ENCODE peak calls at places on chromosomes 13 and 19, in nine cellular contexts. One of them, this sample, is unnamed.

GRCh38 chr19:5676105-5676671 is 4.1 kb downstream of the MICOS13 start:
- DNase-seq in transverse colon: no peak
- DNase-seq in CD4-positive, alpha-beta T cell: no peak
- DNase-seq in foreskin keratinocyte: no peak
- DNase-seq in endodermal cell: no peak
- DNase-seq in aorta: no peak
- DNase-seq in PC-9: no peak
- DNase-seq in A549: no peak
- DNase-seq in CD8-positive, alpha-beta T cell: no peak
- DNase-seq in this sample: no peak

GRCh38 chr13:110322126-110322827 is 15.2 kb downstream of the COL4A2 start:
- DNase-seq in foreskin keratinocyte: no peak
- DNase-seq in PC-9: no peak
- DNase-seq in A549: no peak
- DNase-seq in aorta: peak; percentile 81
- DNase-seq in transverse colon: no peak
- DNase-seq in endodermal cell: no peak
- DNase-seq in CD8-positive, alpha-beta T cell: no peak
- DNase-seq in CD4-positive, alpha-beta T cell: no peak
- DNase-seq in this sample: no peak

GRCh38 chr13:53010374-53011105 is 18.1 kb upstream of the OLFM4 start:
- DNase-seq in PC-9: no peak
- DNase-seq in CD4-positive, alpha-beta T cell: no peak
- DNase-seq in CD8-positive, alpha-beta T cell: no peak
- DNase-seq in foreskin keratinocyte: peak; percentile 67
- DNase-seq in endodermal cell: no peak
- DNase-seq in transverse colon: peak; percentile 43
- DNase-seq in aorta: no peak
- DNase-seq in A549: no peak
- DNase-seq in this sample: peak; percentile 90

GRCh38 chr19:9538183-9539058 is at the start of gene ZNF426:
- DNase-seq in A549: peak; percentile 20
- DNase-seq in PC-9: peak; percentile 81
- DNase-seq in foreskin keratinocyte: peak; percentile 68
- DNase-seq in CD4-positive, alpha-beta T cell: peak; percentile 71
- DNase-seq in aorta: peak; percentile 96
- DNase-seq in endodermal cell: peak; percentile 95
- DNase-seq in transverse colon: peak; percentile 88
- DNase-seq in CD8-positive, alpha-beta T cell: peak; percentile 77
- DNase-seq in this sample: peak; percentile 86

GRCh38 chr19:33797821-33798633 is 1.4 kb downstream of the KCTD15 start:
- DNase-seq in PC-9: no peak
- DNase-seq in transverse colon: peak; percentile 73
- DNase-seq in A549: peak; percentile 67
- DNase-seq in CD8-positive, alpha-beta T cell: no peak
- DNase-seq in aorta: peak; percentile 89
- DNase-seq in endodermal cell: peak; percentile 89
- DNase-seq in CD4-positive, alpha-beta T cell: no peak
- DNase-seq in foreskin keratinocyte: no peak
- DNase-seq in this sample: peak; percentile 73

GRCh38 chr19:13588953-13589833 is 82.9 kb upstream of the CACNA1A start:
- DNase-seq in aorta: peak; percentile 92
- DNase-seq in CD4-positive, alpha-beta T cell: peak; percentile 80
- DNase-seq in PC-9: peak; percentile 69
- DNase-seq in CD8-positive, alpha-beta T cell: peak; percentile 74
- DNase-seq in transverse colon: peak; percentile 72
- DNase-seq in endodermal cell: peak; percentile 95
- DNase-seq in foreskin keratinocyte: no peak
- DNase-seq in A549: peak; percentile 40
- DNase-seq in this sample: peak; percentile 58

GRCh38 chr13:32222046-32222676 is 93.0 kb downstream of the ZAR1L start:
- DNase-seq in PC-9: no peak
- DNase-seq in endodermal cell: no peak
- DNase-seq in CD4-positive, alpha-beta T cell: no peak
- DNase-seq in foreskin keratinocyte: no peak
- DNase-seq in transverse colon: no peak
- DNase-seq in aorta: no peak
- DNase-seq in A549: no peak
- DNase-seq in CD8-positive, alpha-beta T cell: no peak
- DNase-seq in this sample: no peak

GRCh38 chr13:112174476-112175110 is 107.6 kb downstream of the SOX1 start:
- DNase-seq in PC-9: no peak
- DNase-seq in A549: no peak
- DNase-seq in transverse colon: no peak
- DNase-seq in aorta: peak; percentile 19
- DNase-seq in foreskin keratinocyte: no peak
- DNase-seq in CD8-positive, alpha-beta T cell: no peak
- DNase-seq in endodermal cell: peak; percentile 11
- DNase-seq in CD4-positive, alpha-beta T cell: no peak
- DNase-seq in this sample: no peak

GRCh38 chr13:23570931-23571330 is 719 bp downstream of the TNFRSF19 start:
- DNase-seq in aorta: no peak
- DNase-seq in foreskin keratinocyte: no peak
- DNase-seq in CD4-positive, alpha-beta T cell: no peak
- DNase-seq in A549: no peak
- DNase-seq in PC-9: no peak
- DNase-seq in transverse colon: no peak
- DNase-seq in CD8-positive, alpha-beta T cell: no peak
- DNase-seq in endodermal cell: no peak
- DNase-seq in this sample: no peak

GRCh38 chr19:5369962-5370367 is 29.4 kb upstream of the PTPRS start:
- DNase-seq in foreskin keratinocyte: no peak
- DNase-seq in CD8-positive, alpha-beta T cell: no peak
- DNase-seq in aorta: no peak
- DNase-seq in A549: peak; percentile 55
- DNase-seq in PC-9: peak; percentile 35
- DNase-seq in CD4-positive, alpha-beta T cell: peak; percentile 10
- DNase-seq in endodermal cell: peak; percentile 96
- DNase-seq in transverse colon: peak; percentile 54
- DNase-seq in this sample: peak; percentile 47

GRCh38 chr13:41178040-41178439 is 16.3 kb downstream of the KBTBD7 start:
- DNase-seq in foreskin keratinocyte: no peak
- DNase-seq in CD4-positive, alpha-beta T cell: no peak
- DNase-seq in A549: no peak
- DNase-seq in endodermal cell: no peak
- DNase-seq in PC-9: no peak
- DNase-seq in aorta: no peak
- DNase-seq in CD8-positive, alpha-beta T cell: no peak
- DNase-seq in transverse colon: no peak
- DNase-seq in this sample: no peak

GRCh38 chr19:6766357-6767080 is 716 bp downstream of the SH2D3A start:
- DNase-seq in endodermal cell: peak; percentile 71
- DNase-seq in CD4-positive, alpha-beta T cell: no peak
- DNase-seq in foreskin keratinocyte: no peak
- DNase-seq in CD8-positive, alpha-beta T cell: no peak
- DNase-seq in A549: no peak
- DNase-seq in PC-9: no peak
- DNase-seq in aorta: no peak
- DNase-seq in transverse colon: no peak
- DNase-seq in this sample: no peak

GRCh38 chr13:95020298-95020987 is 280.8 kb downstream of the ABCC4 start:
- DNase-seq in aorta: no peak
- DNase-seq in A549: no peak
- DNase-seq in CD8-positive, alpha-beta T cell: no peak
- DNase-seq in CD4-positive, alpha-beta T cell: no peak
- DNase-seq in transverse colon: no peak
- DNase-seq in foreskin keratinocyte: no peak
- DNase-seq in endodermal cell: no peak
- DNase-seq in PC-9: no peak
- DNase-seq in this sample: no peak

GRCh38 chr13:110062077-110062776 is 244.7 kb downstream of the COL4A1 start:
- DNase-seq in aorta: no peak
- DNase-seq in endodermal cell: no peak
- DNase-seq in CD4-positive, alpha-beta T cell: no peak
- DNase-seq in PC-9: peak; percentile 53
- DNase-seq in CD8-positive, alpha-beta T cell: no peak
- DNase-seq in A549: no peak
- DNase-seq in transverse colon: no peak
- DNase-seq in foreskin keratinocyte: no peak
- DNase-seq in this sample: no peak

GRCh38 chr19:11164879-11165406 is 9.4 kb upstream of the SPC24 start:
- DNase-seq in foreskin keratinocyte: no peak
- DNase-seq in endodermal cell: no peak
- DNase-seq in transverse colon: peak; percentile 70
- DNase-seq in A549: no peak
- DNase-seq in PC-9: no peak
- DNase-seq in CD8-positive, alpha-beta T cell: no peak
- DNase-seq in aorta: peak; percentile 92
- DNase-seq in CD4-positive, alpha-beta T cell: no peak
- DNase-seq in this sample: peak; percentile 30

GRCh38 chr19:11165486-11166030 is 10.0 kb upstream of the SPC24 start:
- DNase-seq in foreskin keratinocyte: no peak
- DNase-seq in endodermal cell: no peak
- DNase-seq in CD8-positive, alpha-beta T cell: no peak
- DNase-seq in CD4-positive, alpha-beta T cell: no peak
- DNase-seq in A549: no peak
- DNase-seq in transverse colon: no peak
- DNase-seq in aorta: no peak
- DNase-seq in PC-9: no peak
- DNase-seq in this sample: no peak

GRCh38 chr19:11168568-11168967 is 13.0 kb upstream of the SPC24 start:
- DNase-seq in PC-9: peak; percentile 21
- DNase-seq in transverse colon: no peak
- DNase-seq in aorta: no peak
- DNase-seq in CD4-positive, alpha-beta T cell: no peak
- DNase-seq in A549: peak; percentile 49
- DNase-seq in CD8-positive, alpha-beta T cell: no peak
- DNase-seq in endodermal cell: no peak
- DNase-seq in foreskin keratinocyte: peak; percentile 95
- DNase-seq in this sample: no peak

GRCh38 chr19:11164278-11164677 is 8.7 kb upstream of the SPC24 start:
- DNase-seq in endodermal cell: no peak
- DNase-seq in CD4-positive, alpha-beta T cell: no peak
- DNase-seq in A549: no peak
- DNase-seq in transverse colon: no peak
- DNase-seq in CD8-positive, alpha-beta T cell: no peak
- DNase-seq in foreskin keratinocyte: no peak
- DNase-seq in PC-9: no peak
- DNase-seq in aorta: no peak
- DNase-seq in this sample: no peak

GRCh38 chr19:11166281-11167142 is 10.9 kb upstream of the SPC24 start:
- DNase-seq in A549: no peak
- DNase-seq in endodermal cell: no peak
- DNase-seq in CD8-positive, alpha-beta T cell: no peak
- DNase-seq in aorta: no peak
- DNase-seq in foreskin keratinocyte: no peak
- DNase-seq in transverse colon: no peak
- DNase-seq in CD4-positive, alpha-beta T cell: no peak
- DNase-seq in PC-9: no peak
- DNase-seq in this sample: no peak
- H3K27ac ChIP-seq in A549: no peak overlapping the region
- H3K27ac ChIP-seq in endodermal cell: no peak overlapping the region
- H3K27ac ChIP-seq in CD8-positive, alpha-beta T cell: no peak overlapping the region
- H3K27ac ChIP-seq in aorta: peak overlapping the region; percentile 83
- H3K27ac ChIP-seq in foreskin keratinocyte: peak overlapping the region; percentile 41
- H3K27ac ChIP-seq in transverse colon: peak overlapping the region; percentile 87
- H3K27ac ChIP-seq in CD4-positive, alpha-beta T cell: no peak overlapping the region
- H3K27ac ChIP-seq in PC-9: no peak overlapping the region
- H3K27ac ChIP-seq in this sample: peak overlapping the region; percentile 70

DNA sequence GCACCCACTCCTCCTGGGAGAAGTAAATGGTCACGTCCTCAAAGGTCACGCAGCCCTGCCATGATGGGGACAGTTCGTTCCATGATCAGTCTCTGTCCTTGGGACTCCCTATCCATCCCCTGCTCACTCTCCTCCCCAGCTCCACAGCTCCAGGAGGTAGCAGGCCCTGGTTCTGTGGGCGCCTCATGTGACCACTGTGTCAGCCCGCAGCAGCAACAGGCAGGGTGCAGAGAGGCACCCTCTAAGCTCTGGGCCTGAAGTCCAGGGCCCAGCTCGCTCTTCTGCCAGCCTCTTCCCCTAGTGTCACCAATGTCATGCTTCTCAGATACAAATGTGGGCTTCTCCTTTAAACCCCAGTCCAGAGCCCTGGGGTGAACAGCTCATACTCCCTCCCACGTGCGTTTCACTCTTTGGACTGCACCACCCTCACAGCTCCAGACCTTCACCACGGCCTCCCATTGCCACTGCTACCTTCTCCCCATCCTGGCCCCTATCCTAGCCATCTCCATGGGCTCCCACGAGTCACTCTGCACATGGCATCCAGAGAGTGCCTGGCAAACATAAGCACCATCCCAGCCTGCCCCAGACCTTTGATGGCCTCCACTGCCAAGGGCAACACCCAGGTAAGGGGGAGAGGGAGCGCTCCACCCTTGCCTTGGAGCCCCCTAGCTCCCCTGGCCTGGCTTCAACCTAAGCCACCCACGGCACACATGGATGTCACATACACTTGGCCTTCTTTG is 2.9 kb downstream of the ZNF792 start:
- DNase-seq in transverse colon: no peak
- DNase-seq in endodermal cell: no peak
- DNase-seq in aorta: no peak
- DNase-seq in foreskin keratinocyte: no peak
- DNase-seq in PC-9: no peak
- DNase-seq in A549: no peak
- DNase-seq in CD8-positive, alpha-beta T cell: no peak
- DNase-seq in CD4-positive, alpha-beta T cell: no peak
- DNase-seq in this sample: no peak
- H3K27ac ChIP-seq in transverse colon: no peak overlapping the region
- H3K27ac ChIP-seq in endodermal cell: no peak overlapping the region
- H3K27ac ChIP-seq in aorta: no peak overlapping the region
- H3K27ac ChIP-seq in foreskin keratinocyte: no peak overlapping the region
- H3K27ac ChIP-seq in PC-9: no peak overlapping the region
- H3K27ac ChIP-seq in A549: no peak overlapping the region
- H3K27ac ChIP-seq in CD8-positive, alpha-beta T cell: no peak overlapping the region
- H3K27ac ChIP-seq in CD4-positive, alpha-beta T cell: no peak overlapping the region
- H3K27ac ChIP-seq in this sample: no peak overlapping the region

GRCh38 chr13:45007225-45007624 is 17.9 kb downstream of the GPALPP1 start:
- DNase-seq in A549: no peak
- DNase-seq in PC-9: no peak
- DNase-seq in CD4-positive, alpha-beta T cell: no peak
- DNase-seq in foreskin keratinocyte: no peak
- DNase-seq in CD8-positive, alpha-beta T cell: no peak
- DNase-seq in transverse colon: no peak
- DNase-seq in aorta: no peak
- DNase-seq in endodermal cell: no peak
- DNase-seq in this sample: no peak
- H3K27ac ChIP-seq in A549: no peak overlapping the region
- H3K27ac ChIP-seq in PC-9: no peak overlapping the region
- H3K27ac ChIP-seq in CD4-positive, alpha-beta T cell: no peak overlapping the region
- H3K27ac ChIP-seq in foreskin keratinocyte: no peak overlapping the region
- H3K27ac ChIP-seq in CD8-positive, alpha-beta T cell: no peak overlapping the region
- H3K27ac ChIP-seq in transverse colon: no peak overlapping the region
- H3K27ac ChIP-seq in aorta: no peak overlapping the region
- H3K27ac ChIP-seq in endodermal cell: no peak overlapping the region
- H3K27ac ChIP-seq in this sample: no peak overlapping the region

DNA sequence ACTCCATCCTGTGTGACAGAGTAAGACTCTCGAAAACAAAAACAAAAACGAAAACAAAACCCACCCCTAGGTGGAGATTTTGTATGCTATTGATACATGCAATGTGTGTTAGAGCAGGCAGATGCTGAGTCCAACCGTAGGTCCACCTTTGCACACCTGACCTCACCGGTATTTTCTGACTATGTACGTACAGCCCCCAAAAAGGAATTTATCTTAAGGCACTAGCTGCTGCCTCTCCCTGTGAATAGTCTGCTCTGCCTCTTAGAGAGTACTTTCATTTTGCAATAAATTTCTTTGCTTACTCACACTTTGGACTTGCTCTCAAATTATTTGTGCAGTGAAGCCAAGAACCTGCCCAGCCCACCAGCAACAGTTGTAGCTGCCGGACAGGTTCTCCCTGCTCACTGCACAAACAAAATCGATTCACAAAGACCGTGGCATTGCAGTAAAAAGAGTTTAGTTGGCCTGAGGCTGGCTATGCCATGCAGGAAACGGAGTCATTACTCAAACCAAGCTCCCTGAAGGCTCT is 8.2 kb upstream of the ZNF77 start:
- DNase-seq in endodermal cell: no peak
- DNase-seq in aorta: no peak
- DNase-seq in A549: no peak
- DNase-seq in CD8-positive, alpha-beta T cell: no peak
- DNase-seq in CD4-positive, alpha-beta T cell: no peak
- DNase-seq in transverse colon: peak; percentile 82
- DNase-seq in foreskin keratinocyte: peak; percentile 61
- DNase-seq in PC-9: peak; percentile 81
- DNase-seq in this sample: peak; percentile 91
- H3K27ac ChIP-seq in endodermal cell: no peak overlapping the region
- H3K27ac ChIP-seq in aorta: no peak overlapping the region
- H3K27ac ChIP-seq in A549: no peak overlapping the region
- H3K27ac ChIP-seq in CD8-positive, alpha-beta T cell: no peak overlapping the region
- H3K27ac ChIP-seq in CD4-positive, alpha-beta T cell: no peak overlapping the region
- H3K27ac ChIP-seq in transverse colon: peak overlapping the region; percentile 90
- H3K27ac ChIP-seq in foreskin keratinocyte: no peak overlapping the region
- H3K27ac ChIP-seq in PC-9: peak overlapping the region; percentile 95
- H3K27ac ChIP-seq in this sample: peak overlapping the region; percentile 96

This sample was measured in thyroid gland.